ENCODE peak calls at places on chromosome 10, in four cellular contexts. T is CD4-positive, alpha-beta T cell; D is aorta; Q is fibroblast of lung. S is an unnamed sample. For H3K27me3, the result is how much of the 10 kb centered on the place peaks cover.

GRCh38 chr10:73650537-73651331 is 5.1 kb downstream of the SYNPO2L start:
- DNase-seq in T (no peak), D (no peak), Q (peak), S (peak)

GRCh38 chr10:88553116-88553752 is 29.9 kb downstream of the RNLS start:
- DNase-seq in T (peak), D (no peak), Q (peak), S (no peak)

GRCh38 chr10:3760083-3760482 is 24.9 kb downstream of the KLF6 start:
- DNase-seq in T (no peak), D (no peak), Q (no peak), S (no peak)

GRCh38 chr10:8312861-8313260 is 258.4 kb downstream of the GATA3 start:
- DNase-seq in T (no peak), D (no peak), Q (no peak), S (no peak)

GRCh38 chr10:8951440-8952089 is 897.1 kb downstream of the GATA3 start:
- DNase-seq in T (no peak), D (no peak), Q (no peak), S (no peak)

GRCh38 chr10:132033632-132034031 is 32.1 kb upstream of the JAKMIP3 start:
- DNase-seq in T (no peak), D (no peak), Q (no peak), S (no peak)

GRCh38 chr10:11331706-11332105 is 279.7 kb downstream of the USP6NL start:
- DNase-seq in T (no peak), D (no peak), Q (peak), S (no peak)

GRCh38 chr10:24561453-24561852 is 162.2 kb downstream of the ARHGAP21 start:
- DNase-seq in T (no peak), D (no peak), Q (peak), S (no peak)

GRCh38 chr10:132485391-132485790 is 52.2 kb upstream of the INPP5A start:
- DNase-seq in T (no peak), D (peak), Q (no peak), S (peak)

GRCh38 chr10:104274762-104275721 is 6.1 kb downstream of the GSTO2 start:
- DNase-seq in T (no peak), D (peak), Q (peak), S (peak)

GRCh38 chr10:58175990-58176910 is 91.4 kb downstream of the IPMK start:
- DNase-seq in T (no peak), D (no peak), Q (peak), S (no peak)

GRCh38 chr10:21514808-21515580 is 10.5 kb downstream of the SKIDA1 start:
- DNase-seq in T (no peak), D (no peak), Q (peak), S (no peak)

GRCh38 chr10:637221-637620 is 52.2 kb downstream of the DIP2C start:
- DNase-seq in T (no peak), D (no peak), Q (no peak), S (peak)

GRCh38 chr10:127021771-127022170 is 116.5 kb downstream of the DOCK1 start:
- DNase-seq in T (no peak), D (no peak), Q (no peak), S (no peak)

GRCh38 chr10:3764626-3765375 is 20.2 kb downstream of the KLF6 start:
- DNase-seq in T (no peak), D (no peak), Q (no peak), S (no peak)

GRCh38 chr10:31320179-31320597 is 1.2 kb downstream of the ZEB1 start:
- DNase-seq in T (peak), D (peak), Q (peak), S (peak)

GRCh38 chr10:73865459-73866442 is 8.6 kb downstream of the CAMK2G start:
- DNase-seq in T (peak), D (no peak), Q (no peak), S (peak)

GRCh38 chr10:120794390-120794789 is 56.8 kb upstream of the WDR11 start:
- DNase-seq in T (no peak), D (no peak), Q (no peak), S (no peak)

GRCh38 chr10:73161079-73161478 is 6.7 kb downstream of the ECD start:
- DNase-seq in T (no peak), D (no peak), Q (no peak), S (no peak)

GRCh38 chr10:50622497-50623298 is 1.1 kb downstream of the SGMS1 start:
- DNase-seq in T (no peak), D (peak), Q (peak), S (peak)

GRCh38 chr10:14945097-14945496 is 8.8 kb downstream of the DCLRE1C start:
- DNase-seq in T (no peak), D (no peak), Q (peak), S (no peak)

GRCh38 chr10:104824378-104825006 is 183.4 kb downstream of the SORCS3 start:
- DNase-seq in T (no peak), D (no peak), Q (peak), S (peak)

GRCh38 chr10:56288403-56288802 is 72.7 kb downstream of the ZWINT start:
- DNase-seq in T (no peak), D (no peak), Q (no peak), S (no peak)

GRCh38 chr10:92891885-92892705 is 43.8 kb downstream of the EXOC6 start:
- DNase-seq in T (no peak), D (peak), Q (peak), S (no peak)

GRCh38 chr10:3151889-3152565 is 20.6 kb downstream of the PITRM1 start:
- DNase-seq in T (no peak), D (no peak), Q (no peak), S (no peak)

GRCh38 chr10:112137381-112137987 is 46.1 kb downstream of the GPAM start:
- DNase-seq in T (peak), D (peak), Q (peak), S (peak)

GRCh38 chr10:47136866-47137265 is 163.1 kb upstream of the GDF10 start:
- DNase-seq in T (no peak), D (no peak), Q (peak), S (peak)

GRCh38 chr10:69250041-69250440 is 28.3 kb upstream of the HK1 start:
- DNase-seq in T (no peak), D (no peak), Q (no peak), S (no peak)

GRCh38 chr10:3495281-3495680 is 289.7 kb downstream of the KLF6 start:
- DNase-seq in T (no peak), D (no peak), Q (no peak), S (no peak)

GRCh38 chr10:121627810-121628209 is 29.6 kb upstream of the FGFR2 start:
- DNase-seq in T (no peak), D (no peak), Q (no peak), S (no peak)

GRCh38 chr10:113381906-113382562 is 170.8 kb upstream of the HABP2 start:
- DNase-seq in T (no peak), D (no peak), Q (peak), S (no peak)

GRCh38 chr10:11325817-11326216 is 285.6 kb downstream of the USP6NL start:
- DNase-seq in T (no peak), D (no peak), Q (peak), S (no peak)

GRCh38 chr10:128150045-128150493 is 23.8 kb upstream of the MKI67 start:
- DNase-seq in T (peak), D (peak), Q (peak), S (peak)

GRCh38 chr10:5404188-5405041 is at the start of gene TUBAL3:
- DNase-seq in T (no peak), D (no peak), Q (no peak), S (no peak)

GRCh38 chr10:132152896-132153580 is 33.7 kb upstream of the DPYSL4 start:
- DNase-seq in T (no peak), D (peak), Q (no peak), S (no peak)

GRCh38 chr10:125567529-125567928 is 115.4 kb downstream of the TEX36 start:
- DNase-seq in T (no peak), D (no peak), Q (no peak), S (no peak)
- H3K27me3 ChIP-seq in T (under half), D (under half), Q (under half), S (under half)

DNA sequence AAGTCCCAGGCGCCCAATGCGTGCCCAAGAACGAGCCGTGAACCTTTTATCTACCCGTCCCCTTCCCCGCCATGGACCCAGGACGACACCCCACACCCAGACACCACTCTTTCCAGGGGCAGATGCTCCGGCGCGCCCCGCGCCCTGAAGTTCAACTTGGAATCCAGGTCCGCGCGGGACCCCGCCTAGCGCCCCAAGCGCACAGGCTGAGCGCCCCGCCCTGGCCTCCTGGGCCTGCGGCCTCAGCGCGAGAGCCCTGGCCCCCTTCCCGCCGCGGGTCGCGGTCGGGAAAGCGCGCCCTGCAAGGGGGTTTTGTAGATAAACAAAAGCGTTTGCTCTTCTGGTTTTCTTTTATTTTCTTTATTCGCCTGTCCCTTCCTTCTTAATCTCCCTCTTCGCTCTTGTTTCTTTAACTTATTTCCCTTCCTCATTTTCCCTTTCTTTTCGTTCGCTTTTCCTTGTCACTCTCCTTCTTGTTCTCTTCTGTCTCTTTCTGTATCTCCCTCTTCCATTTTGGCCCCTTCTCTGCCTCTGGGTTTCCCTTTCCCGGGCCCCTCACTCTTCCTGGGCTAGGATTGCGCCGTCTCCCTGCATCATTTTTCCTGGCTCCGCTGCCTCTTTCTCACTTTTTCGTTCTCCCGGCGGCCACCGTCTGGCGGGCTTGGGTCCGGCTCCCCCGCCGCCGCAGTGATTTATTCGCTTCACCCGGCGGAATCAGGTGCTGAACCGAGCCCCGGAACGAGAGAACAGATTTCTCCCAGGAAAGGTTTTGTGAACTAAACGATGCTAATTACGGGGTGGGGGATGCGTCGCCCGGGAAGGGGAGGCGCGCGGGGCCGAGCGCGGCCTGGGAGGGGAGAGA is 15.3 kb upstream of the PAX2 start:
- DNase-seq in T (no peak), D (peak), Q (no peak), S (no peak)
- H3K27me3 ChIP-seq in T (half or more), D (under half), Q (half or more), S (under half)

DNA sequence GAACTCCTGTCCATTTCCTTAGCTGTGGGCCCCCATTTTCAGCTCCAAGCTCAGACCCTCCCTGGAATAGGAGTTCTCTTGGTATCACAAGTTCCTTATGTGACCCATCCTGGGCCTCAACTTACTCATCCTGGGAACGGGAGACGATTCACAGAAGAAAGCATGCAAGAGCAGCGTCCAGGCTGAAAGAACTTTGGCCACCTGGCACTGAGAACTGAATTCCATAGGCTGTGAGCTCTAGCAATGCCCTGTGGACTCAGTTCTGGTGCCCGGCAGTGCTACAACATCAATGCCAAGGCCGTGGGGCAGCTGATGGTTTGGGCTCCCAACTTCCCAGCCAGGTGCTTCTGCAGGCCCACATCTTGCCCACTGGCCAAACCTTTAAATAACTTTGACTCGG is 3.9 kb upstream of the CUEDC2 start:
- DNase-seq in T (no peak), D (no peak), Q (no peak), S (no peak)
- H3K27me3 ChIP-seq in T (under half), D (under half), Q (under half), S (under half)

GRCh38 chr10:75074711-75075445 is 36.6 kb upstream of the SAMD8 start:
- DNase-seq in T (no peak), D (no peak), Q (no peak), S (no peak)
- H3K27me3 ChIP-seq in T (under half), D (under half), Q (under half), S (under half)

GRCh38 chr10:110205051-110205675 is 2.2 kb upstream of the MXI1 start:
- DNase-seq in T (no peak), D (no peak), Q (no peak), S (no peak)
- H3K27me3 ChIP-seq in T (under half), D (under half), Q (under half), S (under half)

GRCh38 chr10:117454502-117454901 is 79.3 kb upstream of the PDZD8 start:
- DNase-seq in T (no peak), D (no peak), Q (no peak), S (no peak)
- H3K27me3 ChIP-seq in T (under half), D (under half), Q (under half), S (under half)

DNA sequence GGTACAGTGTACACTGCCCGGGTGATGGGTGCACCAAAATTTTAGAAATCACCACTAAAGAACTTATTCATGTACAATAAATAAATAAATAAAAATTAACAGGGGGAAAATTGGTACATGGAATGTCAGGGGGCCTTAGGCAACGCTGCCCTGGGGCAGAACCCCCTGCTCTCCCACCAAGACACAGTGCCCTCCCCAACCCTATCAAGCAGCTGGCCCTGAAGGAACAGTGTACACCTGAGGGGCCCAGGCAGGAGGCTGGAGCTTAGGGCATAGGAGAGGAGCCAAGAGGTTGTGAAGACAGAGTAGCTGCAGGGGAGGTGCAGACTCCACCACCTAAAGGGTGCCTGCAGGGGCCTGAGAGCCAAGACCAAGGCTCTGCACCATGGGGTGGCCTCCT is 128.8 kb downstream of the BMS1 start:
- DNase-seq in T (no peak), D (no peak), Q (no peak), S (no peak)
- H3K27me3 ChIP-seq in T (under half), D (under half), Q (under half), S (under half)

GRCh38 chr10:43233601-43234430 is 33.0 kb downstream of the RASGEF1A start:
- DNase-seq in T (no peak), D (peak), Q (no peak), S (peak)
- H3K27me3 ChIP-seq in T (under half), D (under half), Q (under half), S (under half)